ENCODE peak calls at places on chromosomes 3 and 15, in four cellular contexts. Z is mesendoderm, V is H1, F is IMR-90. A is an unnamed sample.

GRCh38 chr3:17373304-17373703 is 369.1 kb downstream of the TBC1D5 start:
- DNase-seq in Z (no peak), V (no peak), F (no peak), A (no peak)

GRCh38 chr15:45126535-45127158 is 3.0 kb downstream of the DUOXA1 start:
- DNase-seq in V (no peak), F (peak; percentile 36), Z (no peak), A (no peak)

GRCh38 chr3:55630280-55630920 is 143.3 kb upstream of the WNT5A start:
- DNase-seq in F (no peak), Z (peak; percentile 61), V (no peak), A (no peak)

GRCh38 chr3:150222190-150222548 is 185.9 kb upstream of the TSC22D2 start:
- DNase-seq in Z (no peak), V (no peak), F (no peak), A (no peak)

GRCh38 chr3:170274641-170275040 is 52.4 kb downstream of the PRKCI start:
- DNase-seq in V (no peak), Z (no peak), F (peak; percentile 66), A (no peak)

GRCh38 chr3:117114517-117115265 is 405.1 kb downstream of the TUSC7 start:
- DNase-seq in F (no peak), V (no peak), Z (peak; percentile 49), A (no peak)

GRCh38 chr3:116423365-116423764 is 21.9 kb downstream of the LSAMP start:
- DNase-seq in V (no peak), Z (no peak), F (peak; percentile 15), A (no peak)

GRCh38 chr3:171876651-171877272 is 33.6 kb downstream of the TMEM212 start:
- DNase-seq in V (no peak), Z (no peak), F (peak; percentile 94), A (no peak)

GRCh38 chr15:101504866-101505609 is 15.5 kb upstream of the PCSK6 start:
- DNase-seq in V (peak; percentile 26), Z (no peak), F (no peak), A (no peak)

GRCh38 chr3:70947584-70947983 is 635.1 kb upstream of the MDFIC2 start:
- DNase-seq in V (no peak), F (no peak), Z (no peak), A (no peak)

GRCh38 chr3:19149388-19149787 is 1.1 kb downstream of the KCNH8 start:
- DNase-seq in V (peak; percentile 68), F (no peak), Z (peak; percentile 84), A (peak; percentile 56)

GRCh38 chr15:58537480-58537879 is 105.7 kb downstream of the LIPC start:
- DNase-seq in Z (no peak), V (no peak), F (no peak), A (no peak)

GRCh38 chr3:184755315-184755731 is 43.5 kb upstream of the MAGEF1 start:
- DNase-seq in V (no peak), Z (peak; percentile 65), F (no peak), A (no peak)
- H3K23ac ChIP-seq in V (no peak overlapping the region), Z (no peak overlapping the region), F (no peak overlapping the region), A (no peak overlapping the region)

DNA sequence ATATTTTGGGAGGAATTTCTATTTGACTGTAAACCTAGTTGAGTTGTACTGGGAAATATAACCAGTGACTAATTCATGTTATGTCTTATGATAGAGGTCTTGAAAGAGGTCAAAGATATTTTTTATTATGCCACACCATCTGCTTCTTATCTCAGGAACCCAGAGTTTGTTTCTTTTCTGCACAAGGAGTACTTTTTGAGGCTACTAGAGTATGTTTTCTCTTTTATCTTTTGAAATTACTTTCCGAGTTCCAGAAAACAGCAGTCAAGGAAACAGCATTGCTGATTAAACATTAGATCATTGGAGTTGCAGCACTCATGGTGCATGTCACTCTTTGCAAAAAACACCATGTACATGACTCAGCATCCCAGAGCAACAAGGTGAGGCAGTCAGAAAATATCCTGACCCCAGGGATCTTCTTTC is 645.8 kb upstream of the NR2F2 start:
- DNase-seq in Z (peak; percentile 11), V (no peak), F (peak; percentile 93), A (no peak)
- H4K5ac ChIP-seq in Z (no peak overlapping the region), V (no peak overlapping the region), F (no peak overlapping the region), A (no peak overlapping the region)

GRCh38 chr15:69903476-69904295 is 194.0 kb downstream of the TLE3 start:
- DNase-seq in F (peak; percentile 57), V (no peak), Z (no peak), A (no peak)
- H3K23ac ChIP-seq in F (no peak overlapping the region), V (no peak overlapping the region), Z (no peak overlapping the region), A (no peak overlapping the region)

GRCh38 chr3:127753898-127754410 is 68.4 kb downstream of the MGLL start:
- DNase-seq in F (no peak), Z (no peak), V (no peak), A (no peak)
- H4K5ac ChIP-seq in F (no peak overlapping the region), Z (no peak overlapping the region), V (no peak overlapping the region), A (no peak overlapping the region)

GRCh38 chr15:77775373-77775772 is 142.7 kb upstream of the LINGO1 start:
- DNase-seq in V (no peak), F (no peak), Z (no peak), A (no peak)
- H3K23ac ChIP-seq in V (no peak overlapping the region), F (no peak overlapping the region), Z (no peak overlapping the region), A (no peak overlapping the region)

GRCh38 chr3:138646008-138646407 is 37.4 kb downstream of the FAIM start:
- DNase-seq in Z (no peak), V (no peak), F (no peak), A (no peak)

GRCh38 chr3:138646527-138646926 is 38.0 kb downstream of the FAIM start:
- DNase-seq in F (no peak), V (no peak), Z (no peak), A (no peak)

GRCh38 chr3:138653567-138653966 is 45.0 kb downstream of the FAIM start:
- DNase-seq in Z (no peak), V (no peak), F (no peak), A (no peak)

GRCh38 chr3:138649134-138649533 is 40.6 kb downstream of the FAIM start:
- DNase-seq in F (no peak), Z (no peak), V (no peak), A (no peak)
- H4K5ac ChIP-seq in F (no peak overlapping the region), Z (no peak overlapping the region), V (no peak overlapping the region), A (no peak overlapping the region)

DNA sequence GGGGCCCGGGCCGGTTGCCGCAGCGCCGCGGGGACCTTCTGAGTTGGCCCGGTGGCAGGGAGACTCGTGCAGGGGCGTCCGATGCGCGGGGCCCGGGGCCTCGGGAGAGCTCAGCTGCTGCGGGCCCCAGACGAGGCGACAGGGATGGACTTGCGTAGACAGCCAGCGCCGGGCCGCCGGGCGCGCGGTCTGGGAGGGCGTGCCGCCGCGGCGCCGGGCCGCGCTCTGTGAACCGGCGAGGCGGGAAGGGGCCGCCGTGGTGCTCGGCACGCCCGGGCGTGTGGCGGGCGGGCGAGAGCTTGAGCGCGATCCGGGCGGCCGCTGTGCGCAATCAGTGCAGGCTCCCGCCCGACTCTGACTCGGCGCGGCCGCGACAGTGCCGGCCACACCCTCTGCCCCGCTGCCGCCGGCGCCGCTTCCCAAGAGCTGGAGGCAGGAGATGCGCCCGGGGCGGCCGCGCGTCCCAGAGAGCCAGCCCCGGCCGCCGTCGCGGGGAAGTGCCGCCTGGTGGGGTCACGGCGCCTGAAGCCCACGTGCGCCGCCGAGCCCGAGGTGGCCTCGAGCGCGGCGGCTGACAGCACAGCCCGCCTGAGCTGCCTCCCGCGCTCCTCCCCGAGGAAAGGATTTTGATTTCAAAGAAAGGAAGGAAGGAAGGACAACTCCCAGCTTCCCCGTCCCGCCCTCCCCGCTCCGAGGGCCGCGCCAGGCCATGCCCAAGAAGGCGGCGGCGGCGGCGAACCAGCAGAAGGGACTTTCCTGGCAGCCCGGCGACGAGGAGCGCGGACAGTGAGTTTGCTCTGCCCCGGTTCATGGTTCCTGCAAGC is 669 bp downstream of the TLNRD1 start:
- DNase-seq in F (peak; percentile 35), Z (peak; percentile 68), V (peak; percentile 75), A (peak; percentile 48)
- H3K23ac ChIP-seq in F (peak overlapping the region; percentile 66), Z (peak overlapping the region; percentile 24), V (no peak overlapping the region), A (no peak overlapping the region)

A was measured in H9.